ENCODE peak calls at places on chromosomes 16 and 17, in eight cellular contexts. J is myocyte, K is thoracic aorta, M is glutamatergic neuron, G is AG08396, Y is H9, H is NB4, O is T-helper 1 cell. D is an unnamed sample.
A peak's percentile ranks its signal among the peaks of the same experiment; 100 is the strongest.

GRCh38 chr16:2857451-2858244 is at the start of gene PRSS22:
- DNase-seq in O (no peak), G (no peak), K (no peak), J (no peak), Y (peak; percentile 74), M (peak; percentile 28), H (no peak), D (peak; percentile 80)

GRCh38 chr17:35731239-35731931 is at the start of gene RASL10B:
- DNase-seq in K (no peak), H (peak; percentile 42), G (peak; percentile 90), J (peak; percentile 39), M (peak; percentile 86), Y (peak; percentile 83), O (no peak), D (peak; percentile 91)

GRCh38 chr17:68401288-68401687 is 56.0 kb downstream of the WIPI1 start:
- DNase-seq in H (no peak), Y (peak; percentile 27), O (no peak), M (no peak), K (no peak), G (no peak), J (no peak), D (no peak)

GRCh38 chr17:72345536-72345935 is 224.7 kb downstream of the SOX9 start:
- DNase-seq in J (no peak), G (no peak), O (no peak), H (no peak), Y (no peak), M (no peak), K (no peak), D (no peak)

GRCh38 chr16:83058376-83058775 is 431.6 kb downstream of the CDH13 start:
- DNase-seq in Y (no peak), H (no peak), K (no peak), O (no peak), M (no peak), J (no peak), G (no peak), D (no peak)

GRCh38 chr17:18191967-18192366 is 8.3 kb downstream of the ALKBH5 start:
- DNase-seq in K (no peak), G (no peak), Y (peak; percentile 48), J (no peak), H (no peak), O (no peak), M (no peak), D (peak; percentile 55)

GRCh38 chr16:22318690-22319358 is 21.6 kb downstream of the POLR3E start:
- DNase-seq in M (peak; percentile 68), Y (peak; percentile 71), O (peak; percentile 40), H (peak; percentile 58), K (no peak), J (peak; percentile 41), G (peak; percentile 60), D (peak; percentile 77)

GRCh38 chr17:14310584-14310983 is 9.7 kb downstream of the HS3ST3B1 start:
- DNase-seq in J (peak; percentile 23), H (no peak), K (no peak), G (no peak), Y (peak; percentile 50), O (no peak), M (no peak), D (no peak)

GRCh38 chr17:73430848-73431247 is 119.0 kb upstream of the CDC42EP4 start:
- DNase-seq in M (no peak), G (no peak), K (no peak), J (peak; percentile 12), O (no peak), H (peak; percentile 57), Y (peak; percentile 24), D (no peak)

GRCh38 chr16:31455601-31456314 is 3.5 kb upstream of the ARMC5 start:
- DNase-seq in J (no peak), O (no peak), M (no peak), K (no peak), G (no peak), Y (peak; percentile 49), H (peak; percentile 64), D (peak; percentile 79)

GRCh38 chr17:7673239-7673638 is 14.1 kb downstream of the TP53 start:
- DNase-seq in H (peak; percentile 52), G (no peak), M (peak; percentile 45), Y (peak; percentile 66), K (no peak), J (no peak), O (no peak), D (peak; percentile 85)

GRCh38 chr16:72921106-72921505 is 126.8 kb downstream of the ZFHX3 start:
- DNase-seq in H (no peak), Y (no peak), K (no peak), J (no peak), G (no peak), O (no peak), M (no peak), D (no peak)

D was measured in GM23338.